ENCODE peak calls at places on chromosome 22, in ten cellular contexts. N is MM.1S, V is GM23338, A is neural progenitor cell, K is mammary epithelial cell, U is astrocyte, J is GM23248, D is H9, Q is endothelial cell of umbilical vein, Y is fibroblast of lung. R is an unnamed sample. For H4K20me1 and H3K79me2, the result is how much of the 10 kb centered on the place peaks cover.

GRCh38 chr22:47602732-47603131 is 840.3 kb downstream of the TBC1D22A start:
- DNase-seq in N (no peak), V (no peak), A (no peak), K (no peak), U (no peak), J (no peak), D (no peak), Q (no peak), Y (no peak), R (no peak)

GRCh38 chr22:29315286-29316195 is at the start of gene RASL10A:
- DNase-seq in N (no peak), V (peak), A (peak), K (peak), U (no peak), J (peak), D (no peak), Q (no peak), Y (no peak), R (no peak)

GRCh38 chr22:36215976-36216375 is 14.4 kb upstream of the APOL4 start:
- DNase-seq in N (no peak), V (no peak), A (no peak), K (no peak), U (no peak), J (no peak), D (no peak), Q (no peak), Y (no peak), R (no peak)

GRCh38 chr22:40240160-40240559 is 62.4 kb downstream of the TNRC6B start:
- DNase-seq in N (no peak), V (no peak), A (peak), K (no peak), U (no peak), J (no peak), D (peak), Q (no peak), Y (no peak), R (no peak)

GRCh38 chr22:44524806-44525205 is 26.8 kb upstream of the RTL6 start:
- DNase-seq in N (no peak), V (no peak), A (no peak), K (no peak), U (no peak), J (no peak), D (peak), Q (no peak), Y (no peak), R (no peak)

GRCh38 chr22:21098099-21098671 is 52.4 kb downstream of the LRRC74B start:
- DNase-seq in N (no peak), V (peak), A (no peak), K (no peak), U (no peak), J (no peak), D (peak), Q (no peak), Y (no peak), R (no peak)

GRCh38 chr22:25763239-25763777 is 21.3 kb downstream of the MYO18B start:
- DNase-seq in N (no peak), V (no peak), A (no peak), K (no peak), U (peak), J (peak), D (no peak), Q (no peak), Y (no peak), R (no peak)

GRCh38 chr22:44394246-44395115 is 81.7 kb upstream of the SHISAL1 start:
- DNase-seq in N (no peak), V (no peak), A (no peak), K (no peak), U (no peak), J (no peak), D (peak), Q (no peak), Y (no peak), R (peak)

GRCh38 chr22:38338772-38339379 is 21.6 kb upstream of the CSNK1E start:
- DNase-seq in N (no peak), V (no peak), A (no peak), K (no peak), U (no peak), J (no peak), D (no peak), Q (no peak), Y (peak), R (no peak)

GRCh38 chr22:38565441-38565840 is 4.5 kb downstream of the DMC1 start:
- DNase-seq in N (no peak), V (no peak), A (no peak), K (no peak), U (no peak), J (no peak), D (no peak), Q (no peak), Y (no peak), R (no peak)

GRCh38 chr22:39487826-39488520 is 14.1 kb upstream of the MIEF1 start:
- DNase-seq in N (no peak), V (no peak), A (no peak), K (no peak), U (no peak), J (no peak), D (no peak), Q (no peak), Y (no peak), R (no peak)

GRCh38 chr22:30251661-30252226 is 5.2 kb upstream of the LIF start:
- DNase-seq in N (no peak), V (no peak), A (no peak), K (peak), U (peak), J (peak), D (no peak), Q (no peak), Y (peak), R (peak)

GRCh38 chr22:28029201-28029948 is 110.3 kb upstream of the PITPNB start:
- DNase-seq in N (no peak), V (peak), A (no peak), K (no peak), U (peak), J (peak), D (no peak), Q (peak), Y (peak), R (peak)

GRCh38 chr22:43923191-43923590 is 414 bp upstream of the PNPLA3 start:
- DNase-seq in N (no peak), V (no peak), A (no peak), K (no peak), U (no peak), J (peak), D (no peak), Q (peak), Y (peak), R (no peak)

GRCh38 chr22:23236440-23237139 is 56.3 kb downstream of the BCR start:
- DNase-seq in N (no peak), V (no peak), A (no peak), K (no peak), U (no peak), J (no peak), D (no peak), Q (no peak), Y (no peak), R (no peak)

GRCh38 chr22:23234409-23235161 is 54.3 kb downstream of the BCR start:
- DNase-seq in N (no peak), V (no peak), A (no peak), K (no peak), U (no peak), J (no peak), D (no peak), Q (no peak), Y (no peak), R (no peak)

GRCh38 chr22:23233746-23234408 is 53.6 kb downstream of the BCR start:
- DNase-seq in N (no peak), V (no peak), A (no peak), K (no peak), U (peak), J (peak), D (no peak), Q (no peak), Y (peak), R (no peak)

GRCh38 chr22:23236026-23236425 is 55.7 kb downstream of the BCR start:
- DNase-seq in N (no peak), V (no peak), A (no peak), K (no peak), U (no peak), J (no peak), D (no peak), Q (no peak), Y (no peak), R (no peak)

GRCh38 chr22:23235425-23235824 is 55.1 kb downstream of the BCR start:
- DNase-seq in N (no peak), V (no peak), A (no peak), K (no peak), U (no peak), J (no peak), D (no peak), Q (no peak), Y (no peak), R (no peak)
- H4K20me1 ChIP-seq in N (half or more), V (under half), A (half or more), K (under half), U (half or more), J (under half), D (under half), Q (under half), Y (under half), R (under half)

DNA sequence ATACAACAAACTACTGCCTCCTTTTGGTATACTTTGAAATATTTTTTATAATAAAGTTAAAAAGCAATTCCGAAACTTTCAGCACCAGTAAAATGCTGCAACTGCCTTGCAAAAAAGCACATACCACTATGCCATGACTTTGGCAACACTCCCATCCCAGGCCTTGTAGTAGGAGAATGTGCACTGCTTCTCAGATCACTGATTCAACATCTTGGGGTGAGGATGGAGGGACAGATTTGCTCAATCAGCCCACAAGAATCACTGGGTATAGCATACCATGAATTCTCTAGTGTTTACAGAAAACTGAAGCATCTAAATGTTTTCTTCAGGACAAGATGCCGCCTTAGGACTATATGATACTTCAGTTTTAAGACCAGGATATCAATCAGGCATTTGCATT is 14.9 kb downstream of the EIF4ENIF1 start:
- DNase-seq in N (no peak), V (no peak), A (no peak), K (no peak), U (peak), J (peak), D (no peak), Q (no peak), Y (peak), R (no peak)
- H3K79me2 ChIP-seq in N (half or more), V (under half), A (half or more), K (half or more), U (half or more), J (half or more), D (under half), Q (half or more), Y (under half), R (under half)

DNA sequence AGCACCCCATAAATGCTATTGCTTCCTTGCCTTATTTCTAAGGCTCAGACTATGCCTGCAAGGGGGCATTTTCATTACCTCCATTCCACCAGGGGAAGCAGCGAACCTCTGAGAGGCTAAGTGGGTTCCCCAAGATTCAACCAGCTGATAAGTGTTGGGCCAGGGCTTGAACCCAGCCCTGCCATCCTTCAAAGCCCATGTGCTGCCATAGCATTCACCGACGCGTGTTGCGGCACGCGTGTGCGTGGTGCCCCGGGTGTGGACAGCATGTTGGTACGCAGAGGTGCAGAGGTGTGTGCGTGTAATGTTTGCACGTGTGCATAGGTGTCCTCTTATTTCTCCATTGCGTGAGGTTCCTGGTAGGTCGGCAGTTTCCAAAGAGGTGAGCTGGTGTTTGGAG is 66.0 kb upstream of the PPARA start:
- DNase-seq in N (no peak), V (no peak), A (no peak), K (no peak), U (no peak), J (no peak), D (no peak), Q (no peak), Y (no peak), R (no peak)
- H4K20me1 ChIP-seq in N (under half), V (under half), A (under half), K (under half), U (half or more), J (under half), D (under half), Q (under half), Y (under half), R (under half)

DNA sequence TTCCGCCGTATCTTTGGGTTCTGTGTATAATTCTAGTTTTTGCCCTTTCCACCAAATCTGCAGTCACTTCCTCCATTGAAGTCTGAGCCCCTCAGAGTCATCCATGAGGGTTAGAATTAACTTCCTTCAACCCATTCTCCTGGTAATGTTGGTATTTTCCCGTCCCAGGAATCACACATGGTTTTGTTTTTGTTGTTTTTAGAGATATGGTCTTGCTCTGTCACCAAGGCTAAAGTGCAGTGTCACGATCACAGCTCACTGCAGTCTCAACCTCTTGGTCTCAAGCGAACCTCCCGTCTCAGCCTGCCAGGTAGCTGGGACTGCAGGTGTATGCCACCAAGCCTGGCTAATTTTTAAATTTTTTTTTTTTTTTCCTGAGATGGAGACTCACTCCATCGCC is 18.7 kb downstream of the ZBED4 start:
- DNase-seq in N (no peak), V (no peak), A (no peak), K (no peak), U (no peak), J (no peak), D (no peak), Q (no peak), Y (no peak), R (no peak)
- H3K79me2 ChIP-seq in N (half or more), V (half or more), A (half or more), K (half or more), U (half or more), J (half or more), D (under half), Q (half or more), Y (half or more), R (half or more)